ENCODE peak calls at places on chromosome 15, in eight cellular contexts. One of them, this sample, is unnamed.

GRCh38 chr15:56341201-56341600 is 24.0 kb upstream of the TEX9 start:
- DNase-seq in fibroblast of lung: peak; percentile 10
- DNase-seq in GM13976: no peak
- DNase-seq in astrocyte of the cerebellum: no peak
- DNase-seq in pancreas: no peak
- DNase-seq in activated CD8-positive, alpha-beta memory T cell treated with anti-CD3 and anti-CD28 coated beads, Interleukin-2, amount 50 U/mL, for 48 hours: no peak
- DNase-seq in stimulated activated naive CD8-positive, alpha-beta T cell treated with anti-CD3 and anti-CD28 coated beads, Interleukin-15, Interleukin-2, amounts not matched to agents 100 U/mL and 50 U/mL, for 24 hours: no peak
- DNase-seq in activated T-helper 1 cell treated with anti-CD3 and anti-CD28 coated beads, Interleukin-2, amount 50 U/mL, for 16 hours: no peak
- DNase-seq in this sample: no peak

GRCh38 chr15:38220874-38221273 is 31.8 kb upstream of the SPRED1 start:
- DNase-seq in stimulated activated naive CD8-positive, alpha-beta T cell treated with anti-CD3 and anti-CD28 coated beads, Interleukin-15, Interleukin-2, amounts not matched to agents 100 U/mL and 50 U/mL, for 24 hours: no peak
- DNase-seq in pancreas: no peak
- DNase-seq in astrocyte of the cerebellum: no peak
- DNase-seq in activated CD8-positive, alpha-beta memory T cell treated with anti-CD3 and anti-CD28 coated beads, Interleukin-2, amount 50 U/mL, for 48 hours: no peak
- DNase-seq in GM13976: no peak
- DNase-seq in fibroblast of lung: no peak
- DNase-seq in activated T-helper 1 cell treated with anti-CD3 and anti-CD28 coated beads, Interleukin-2, amount 50 U/mL, for 16 hours: no peak
- DNase-seq in this sample: no peak

GRCh38 chr15:76912430-76912829 is 7.3 kb upstream of the SCAPER start:
- DNase-seq in fibroblast of lung: no peak
- DNase-seq in activated T-helper 1 cell treated with anti-CD3 and anti-CD28 coated beads, Interleukin-2, amount 50 U/mL, for 16 hours: no peak
- DNase-seq in GM13976: no peak
- DNase-seq in activated CD8-positive, alpha-beta memory T cell treated with anti-CD3 and anti-CD28 coated beads, Interleukin-2, amount 50 U/mL, for 48 hours: no peak
- DNase-seq in stimulated activated naive CD8-positive, alpha-beta T cell treated with anti-CD3 and anti-CD28 coated beads, Interleukin-15, Interleukin-2, amounts not matched to agents 100 U/mL and 50 U/mL, for 24 hours: no peak
- DNase-seq in astrocyte of the cerebellum: no peak
- DNase-seq in pancreas: no peak
- DNase-seq in this sample: no peak

GRCh38 chr15:26382416-26383086 is 390.3 kb downstream of the GABRB3 start:
- DNase-seq in stimulated activated naive CD8-positive, alpha-beta T cell treated with anti-CD3 and anti-CD28 coated beads, Interleukin-15, Interleukin-2, amounts not matched to agents 100 U/mL and 50 U/mL, for 24 hours: no peak
- DNase-seq in activated CD8-positive, alpha-beta memory T cell treated with anti-CD3 and anti-CD28 coated beads, Interleukin-2, amount 50 U/mL, for 48 hours: no peak
- DNase-seq in astrocyte of the cerebellum: no peak
- DNase-seq in fibroblast of lung: no peak
- DNase-seq in activated T-helper 1 cell treated with anti-CD3 and anti-CD28 coated beads, Interleukin-2, amount 50 U/mL, for 16 hours: no peak
- DNase-seq in GM13976: no peak
- DNase-seq in pancreas: no peak
- DNase-seq in this sample: no peak

GRCh38 chr15:99977945-99978344 is 244.7 kb upstream of the LYSMD4 start:
- DNase-seq in fibroblast of lung: no peak
- DNase-seq in GM13976: no peak
- DNase-seq in astrocyte of the cerebellum: no peak
- DNase-seq in stimulated activated naive CD8-positive, alpha-beta T cell treated with anti-CD3 and anti-CD28 coated beads, Interleukin-15, Interleukin-2, amounts not matched to agents 100 U/mL and 50 U/mL, for 24 hours: no peak
- DNase-seq in activated CD8-positive, alpha-beta memory T cell treated with anti-CD3 and anti-CD28 coated beads, Interleukin-2, amount 50 U/mL, for 48 hours: no peak
- DNase-seq in activated T-helper 1 cell treated with anti-CD3 and anti-CD28 coated beads, Interleukin-2, amount 50 U/mL, for 16 hours: no peak
- DNase-seq in pancreas: no peak
- DNase-seq in this sample: no peak

GRCh38 chr15:33963831-33964664 is 4.2 kb upstream of the CHRM5 start:
- DNase-seq in astrocyte of the cerebellum: peak; percentile 8
- DNase-seq in GM13976: peak; percentile 53
- DNase-seq in activated T-helper 1 cell treated with anti-CD3 and anti-CD28 coated beads, Interleukin-2, amount 50 U/mL, for 16 hours: no peak
- DNase-seq in pancreas: no peak
- DNase-seq in fibroblast of lung: peak; percentile 29
- DNase-seq in activated CD8-positive, alpha-beta memory T cell treated with anti-CD3 and anti-CD28 coated beads, Interleukin-2, amount 50 U/mL, for 48 hours: no peak
- DNase-seq in stimulated activated naive CD8-positive, alpha-beta T cell treated with anti-CD3 and anti-CD28 coated beads, Interleukin-15, Interleukin-2, amounts not matched to agents 100 U/mL and 50 U/mL, for 24 hours: no peak
- DNase-seq in this sample: no peak

GRCh38 chr15:31300208-31300661 is 26.4 kb upstream of the KLF13 start:
- DNase-seq in pancreas: peak; percentile 38
- DNase-seq in activated CD8-positive, alpha-beta memory T cell treated with anti-CD3 and anti-CD28 coated beads, Interleukin-2, amount 50 U/mL, for 48 hours: peak; percentile 26
- DNase-seq in stimulated activated naive CD8-positive, alpha-beta T cell treated with anti-CD3 and anti-CD28 coated beads, Interleukin-15, Interleukin-2, amounts not matched to agents 100 U/mL and 50 U/mL, for 24 hours: no peak
- DNase-seq in GM13976: no peak
- DNase-seq in fibroblast of lung: no peak
- DNase-seq in activated T-helper 1 cell treated with anti-CD3 and anti-CD28 coated beads, Interleukin-2, amount 50 U/mL, for 16 hours: no peak
- DNase-seq in astrocyte of the cerebellum: no peak
- DNase-seq in this sample: no peak

GRCh38 chr15:78374436-78375393 is 34.6 kb downstream of the CRABP1 start:
- DNase-seq in pancreas: no peak
- DNase-seq in activated CD8-positive, alpha-beta memory T cell treated with anti-CD3 and anti-CD28 coated beads, Interleukin-2, amount 50 U/mL, for 48 hours: no peak
- DNase-seq in astrocyte of the cerebellum: no peak
- DNase-seq in stimulated activated naive CD8-positive, alpha-beta T cell treated with anti-CD3 and anti-CD28 coated beads, Interleukin-15, Interleukin-2, amounts not matched to agents 100 U/mL and 50 U/mL, for 24 hours: no peak
- DNase-seq in GM13976: no peak
- DNase-seq in fibroblast of lung: no peak
- DNase-seq in activated T-helper 1 cell treated with anti-CD3 and anti-CD28 coated beads, Interleukin-2, amount 50 U/mL, for 16 hours: no peak
- DNase-seq in this sample: no peak

GRCh38 chr15:62163847-62164499 is 1.1 kb downstream of the C2CD4B start:
- DNase-seq in fibroblast of lung: no peak
- DNase-seq in stimulated activated naive CD8-positive, alpha-beta T cell treated with anti-CD3 and anti-CD28 coated beads, Interleukin-15, Interleukin-2, amounts not matched to agents 100 U/mL and 50 U/mL, for 24 hours: no peak
- DNase-seq in astrocyte of the cerebellum: no peak
- DNase-seq in pancreas: no peak
- DNase-seq in activated CD8-positive, alpha-beta memory T cell treated with anti-CD3 and anti-CD28 coated beads, Interleukin-2, amount 50 U/mL, for 48 hours: no peak
- DNase-seq in GM13976: no peak
- DNase-seq in activated T-helper 1 cell treated with anti-CD3 and anti-CD28 coated beads, Interleukin-2, amount 50 U/mL, for 16 hours: no peak
- DNase-seq in this sample: no peak

GRCh38 chr15:81225161-81225671 is 28.5 kb downstream of the IL16 start:
- DNase-seq in activated T-helper 1 cell treated with anti-CD3 and anti-CD28 coated beads, Interleukin-2, amount 50 U/mL, for 16 hours: no peak
- DNase-seq in stimulated activated naive CD8-positive, alpha-beta T cell treated with anti-CD3 and anti-CD28 coated beads, Interleukin-15, Interleukin-2, amounts not matched to agents 100 U/mL and 50 U/mL, for 24 hours: no peak
- DNase-seq in astrocyte of the cerebellum: no peak
- DNase-seq in GM13976: no peak
- DNase-seq in pancreas: no peak
- DNase-seq in fibroblast of lung: no peak
- DNase-seq in activated CD8-positive, alpha-beta memory T cell treated with anti-CD3 and anti-CD28 coated beads, Interleukin-2, amount 50 U/mL, for 48 hours: no peak
- DNase-seq in this sample: no peak

GRCh38 chr15:56804279-56804678 is 71.0 kb upstream of the ZNF280D start:
- DNase-seq in GM13976: no peak
- DNase-seq in fibroblast of lung: no peak
- DNase-seq in activated T-helper 1 cell treated with anti-CD3 and anti-CD28 coated beads, Interleukin-2, amount 50 U/mL, for 16 hours: no peak
- DNase-seq in pancreas: no peak
- DNase-seq in activated CD8-positive, alpha-beta memory T cell treated with anti-CD3 and anti-CD28 coated beads, Interleukin-2, amount 50 U/mL, for 48 hours: no peak
- DNase-seq in astrocyte of the cerebellum: no peak
- DNase-seq in stimulated activated naive CD8-positive, alpha-beta T cell treated with anti-CD3 and anti-CD28 coated beads, Interleukin-15, Interleukin-2, amounts not matched to agents 100 U/mL and 50 U/mL, for 24 hours: no peak
- DNase-seq in this sample: no peak

GRCh38 chr15:70094690-70095311 is 2.9 kb downstream of the TLE3 start:
- DNase-seq in astrocyte of the cerebellum: no peak
- DNase-seq in activated CD8-positive, alpha-beta memory T cell treated with anti-CD3 and anti-CD28 coated beads, Interleukin-2, amount 50 U/mL, for 48 hours: no peak
- DNase-seq in activated T-helper 1 cell treated with anti-CD3 and anti-CD28 coated beads, Interleukin-2, amount 50 U/mL, for 16 hours: no peak
- DNase-seq in stimulated activated naive CD8-positive, alpha-beta T cell treated with anti-CD3 and anti-CD28 coated beads, Interleukin-15, Interleukin-2, amounts not matched to agents 100 U/mL and 50 U/mL, for 24 hours: no peak
- DNase-seq in fibroblast of lung: no peak
- DNase-seq in pancreas: no peak
- DNase-seq in GM13976: no peak
- DNase-seq in this sample: no peak

GRCh38 chr15:67359431-67360082 is 105.0 kb downstream of the IQCH start:
- DNase-seq in activated T-helper 1 cell treated with anti-CD3 and anti-CD28 coated beads, Interleukin-2, amount 50 U/mL, for 16 hours: no peak
- DNase-seq in fibroblast of lung: no peak
- DNase-seq in astrocyte of the cerebellum: no peak
- DNase-seq in pancreas: peak; percentile 16
- DNase-seq in GM13976: no peak
- DNase-seq in activated CD8-positive, alpha-beta memory T cell treated with anti-CD3 and anti-CD28 coated beads, Interleukin-2, amount 50 U/mL, for 48 hours: no peak
- DNase-seq in stimulated activated naive CD8-positive, alpha-beta T cell treated with anti-CD3 and anti-CD28 coated beads, Interleukin-15, Interleukin-2, amounts not matched to agents 100 U/mL and 50 U/mL, for 24 hours: no peak
- DNase-seq in this sample: no peak

GRCh38 chr15:82294061-82294690 is 31.6 kb downstream of the SAXO2 start:
- DNase-seq in fibroblast of lung: no peak
- DNase-seq in stimulated activated naive CD8-positive, alpha-beta T cell treated with anti-CD3 and anti-CD28 coated beads, Interleukin-15, Interleukin-2, amounts not matched to agents 100 U/mL and 50 U/mL, for 24 hours: no peak
- DNase-seq in activated CD8-positive, alpha-beta memory T cell treated with anti-CD3 and anti-CD28 coated beads, Interleukin-2, amount 50 U/mL, for 48 hours: no peak
- DNase-seq in pancreas: no peak
- DNase-seq in GM13976: no peak
- DNase-seq in astrocyte of the cerebellum: no peak
- DNase-seq in activated T-helper 1 cell treated with anti-CD3 and anti-CD28 coated beads, Interleukin-2, amount 50 U/mL, for 16 hours: no peak
- DNase-seq in this sample: no peak

GRCh38 chr15:97140216-97140615 is 809.7 kb downstream of the NR2F2 start:
- DNase-seq in astrocyte of the cerebellum: no peak
- DNase-seq in stimulated activated naive CD8-positive, alpha-beta T cell treated with anti-CD3 and anti-CD28 coated beads, Interleukin-15, Interleukin-2, amounts not matched to agents 100 U/mL and 50 U/mL, for 24 hours: no peak
- DNase-seq in GM13976: no peak
- DNase-seq in pancreas: no peak
- DNase-seq in fibroblast of lung: no peak
- DNase-seq in activated T-helper 1 cell treated with anti-CD3 and anti-CD28 coated beads, Interleukin-2, amount 50 U/mL, for 16 hours: no peak
- DNase-seq in activated CD8-positive, alpha-beta memory T cell treated with anti-CD3 and anti-CD28 coated beads, Interleukin-2, amount 50 U/mL, for 48 hours: no peak
- DNase-seq in this sample: no peak

GRCh38 chr15:56821721-56822425 is 88.6 kb upstream of the ZNF280D start:
- DNase-seq in GM13976: peak; percentile 41
- DNase-seq in pancreas: peak; percentile 46
- DNase-seq in astrocyte of the cerebellum: peak; percentile 59
- DNase-seq in activated CD8-positive, alpha-beta memory T cell treated with anti-CD3 and anti-CD28 coated beads, Interleukin-2, amount 50 U/mL, for 48 hours: no peak
- DNase-seq in activated T-helper 1 cell treated with anti-CD3 and anti-CD28 coated beads, Interleukin-2, amount 50 U/mL, for 16 hours: no peak
- DNase-seq in stimulated activated naive CD8-positive, alpha-beta T cell treated with anti-CD3 and anti-CD28 coated beads, Interleukin-15, Interleukin-2, amounts not matched to agents 100 U/mL and 50 U/mL, for 24 hours: peak; percentile 46
- DNase-seq in fibroblast of lung: peak; percentile 91
- DNase-seq in this sample: no peak

GRCh38 chr15:90650117-90650955 is 66.8 kb upstream of the BLM start:
- DNase-seq in activated T-helper 1 cell treated with anti-CD3 and anti-CD28 coated beads, Interleukin-2, amount 50 U/mL, for 16 hours: no peak
- DNase-seq in astrocyte of the cerebellum: no peak
- DNase-seq in pancreas: no peak
- DNase-seq in fibroblast of lung: peak; percentile 52
- DNase-seq in stimulated activated naive CD8-positive, alpha-beta T cell treated with anti-CD3 and anti-CD28 coated beads, Interleukin-15, Interleukin-2, amounts not matched to agents 100 U/mL and 50 U/mL, for 24 hours: no peak
- DNase-seq in activated CD8-positive, alpha-beta memory T cell treated with anti-CD3 and anti-CD28 coated beads, Interleukin-2, amount 50 U/mL, for 48 hours: no peak
- DNase-seq in GM13976: no peak
- DNase-seq in this sample: no peak

GRCh38 chr15:66885281-66885915 is 180.0 kb upstream of the SMAD3 start:
- DNase-seq in astrocyte of the cerebellum: no peak
- DNase-seq in fibroblast of lung: no peak
- DNase-seq in activated CD8-positive, alpha-beta memory T cell treated with anti-CD3 and anti-CD28 coated beads, Interleukin-2, amount 50 U/mL, for 48 hours: peak; percentile 18
- DNase-seq in activated T-helper 1 cell treated with anti-CD3 and anti-CD28 coated beads, Interleukin-2, amount 50 U/mL, for 16 hours: no peak
- DNase-seq in stimulated activated naive CD8-positive, alpha-beta T cell treated with anti-CD3 and anti-CD28 coated beads, Interleukin-15, Interleukin-2, amounts not matched to agents 100 U/mL and 50 U/mL, for 24 hours: no peak
- DNase-seq in pancreas: no peak
- DNase-seq in GM13976: no peak
- DNase-seq in this sample: no peak

GRCh38 chr15:64912926-64913325 is 1.2 kb downstream of the ANKDD1A start:
- DNase-seq in activated T-helper 1 cell treated with anti-CD3 and anti-CD28 coated beads, Interleukin-2, amount 50 U/mL, for 16 hours: no peak
- DNase-seq in stimulated activated naive CD8-positive, alpha-beta T cell treated with anti-CD3 and anti-CD28 coated beads, Interleukin-15, Interleukin-2, amounts not matched to agents 100 U/mL and 50 U/mL, for 24 hours: no peak
- DNase-seq in pancreas: no peak
- DNase-seq in fibroblast of lung: no peak
- DNase-seq in activated CD8-positive, alpha-beta memory T cell treated with anti-CD3 and anti-CD28 coated beads, Interleukin-2, amount 50 U/mL, for 48 hours: no peak
- DNase-seq in GM13976: no peak
- DNase-seq in astrocyte of the cerebellum: no peak
- DNase-seq in this sample: no peak

GRCh38 chr15:50064674-50065073 is 54.4 kb downstream of the ATP8B4 start:
- DNase-seq in stimulated activated naive CD8-positive, alpha-beta T cell treated with anti-CD3 and anti-CD28 coated beads, Interleukin-15, Interleukin-2, amounts not matched to agents 100 U/mL and 50 U/mL, for 24 hours: no peak
- DNase-seq in pancreas: no peak
- DNase-seq in activated CD8-positive, alpha-beta memory T cell treated with anti-CD3 and anti-CD28 coated beads, Interleukin-2, amount 50 U/mL, for 48 hours: no peak
- DNase-seq in activated T-helper 1 cell treated with anti-CD3 and anti-CD28 coated beads, Interleukin-2, amount 50 U/mL, for 16 hours: no peak
- DNase-seq in GM13976: no peak
- DNase-seq in fibroblast of lung: no peak
- DNase-seq in astrocyte of the cerebellum: no peak
- DNase-seq in this sample: no peak

GRCh38 chr15:69623521-69624513 is 171.2 kb downstream of the RPLP1 start:
- DNase-seq in fibroblast of lung: no peak
- DNase-seq in GM13976: no peak
- DNase-seq in stimulated activated naive CD8-positive, alpha-beta T cell treated with anti-CD3 and anti-CD28 coated beads, Interleukin-15, Interleukin-2, amounts not matched to agents 100 U/mL and 50 U/mL, for 24 hours: no peak
- DNase-seq in pancreas: no peak
- DNase-seq in astrocyte of the cerebellum: no peak
- DNase-seq in activated T-helper 1 cell treated with anti-CD3 and anti-CD28 coated beads, Interleukin-2, amount 50 U/mL, for 16 hours: no peak
- DNase-seq in activated CD8-positive, alpha-beta memory T cell treated with anti-CD3 and anti-CD28 coated beads, Interleukin-2, amount 50 U/mL, for 48 hours: peak; percentile 43
- DNase-seq in this sample: no peak

GRCh38 chr15:92393287-92393993 is at the start of gene ST8SIA2:
- DNase-seq in pancreas: no peak
- DNase-seq in fibroblast of lung: peak; percentile 57
- DNase-seq in activated CD8-positive, alpha-beta memory T cell treated with anti-CD3 and anti-CD28 coated beads, Interleukin-2, amount 50 U/mL, for 48 hours: no peak
- DNase-seq in GM13976: peak; percentile 26
- DNase-seq in astrocyte of the cerebellum: no peak
- DNase-seq in activated T-helper 1 cell treated with anti-CD3 and anti-CD28 coated beads, Interleukin-2, amount 50 U/mL, for 16 hours: no peak
- DNase-seq in stimulated activated naive CD8-positive, alpha-beta T cell treated with anti-CD3 and anti-CD28 coated beads, Interleukin-15, Interleukin-2, amounts not matched to agents 100 U/mL and 50 U/mL, for 24 hours: peak; percentile 14
- DNase-seq in this sample: no peak

GRCh38 chr15:90638241-90638691 is 78.9 kb upstream of the BLM start:
- DNase-seq in fibroblast of lung: no peak
- DNase-seq in stimulated activated naive CD8-positive, alpha-beta T cell treated with anti-CD3 and anti-CD28 coated beads, Interleukin-15, Interleukin-2, amounts not matched to agents 100 U/mL and 50 U/mL, for 24 hours: no peak
- DNase-seq in pancreas: no peak
- DNase-seq in GM13976: no peak
- DNase-seq in activated CD8-positive, alpha-beta memory T cell treated with anti-CD3 and anti-CD28 coated beads, Interleukin-2, amount 50 U/mL, for 48 hours: no peak
- DNase-seq in activated T-helper 1 cell treated with anti-CD3 and anti-CD28 coated beads, Interleukin-2, amount 50 U/mL, for 16 hours: no peak
- DNase-seq in astrocyte of the cerebellum: no peak
- DNase-seq in this sample: no peak

GRCh38 chr15:29805043-29805707 is 17.1 kb downstream of the TJP1 start:
- DNase-seq in stimulated activated naive CD8-positive, alpha-beta T cell treated with anti-CD3 and anti-CD28 coated beads, Interleukin-15, Interleukin-2, amounts not matched to agents 100 U/mL and 50 U/mL, for 24 hours: no peak
- DNase-seq in fibroblast of lung: peak; percentile 78
- DNase-seq in activated T-helper 1 cell treated with anti-CD3 and anti-CD28 coated beads, Interleukin-2, amount 50 U/mL, for 16 hours: no peak
- DNase-seq in astrocyte of the cerebellum: peak; percentile 78
- DNase-seq in activated CD8-positive, alpha-beta memory T cell treated with anti-CD3 and anti-CD28 coated beads, Interleukin-2, amount 50 U/mL, for 48 hours: no peak
- DNase-seq in pancreas: peak; percentile 21
- DNase-seq in GM13976: no peak
- DNase-seq in this sample: no peak

GRCh38 chr15:78093242-78094020 is 1.1 kb downstream of the SH2D7 start:
- DNase-seq in GM13976: no peak
- DNase-seq in stimulated activated naive CD8-positive, alpha-beta T cell treated with anti-CD3 and anti-CD28 coated beads, Interleukin-15, Interleukin-2, amounts not matched to agents 100 U/mL and 50 U/mL, for 24 hours: no peak
- DNase-seq in fibroblast of lung: peak; percentile 96
- DNase-seq in pancreas: no peak
- DNase-seq in activated CD8-positive, alpha-beta memory T cell treated with anti-CD3 and anti-CD28 coated beads, Interleukin-2, amount 50 U/mL, for 48 hours: peak; percentile 45
- DNase-seq in astrocyte of the cerebellum: peak; percentile 67
- DNase-seq in activated T-helper 1 cell treated with anti-CD3 and anti-CD28 coated beads, Interleukin-2, amount 50 U/mL, for 16 hours: no peak
- DNase-seq in this sample: no peak

GRCh38 chr15:87354661-87355410 is 901.7 kb downstream of the NTRK3 start:
- DNase-seq in stimulated activated naive CD8-positive, alpha-beta T cell treated with anti-CD3 and anti-CD28 coated beads, Interleukin-15, Interleukin-2, amounts not matched to agents 100 U/mL and 50 U/mL, for 24 hours: no peak
- DNase-seq in astrocyte of the cerebellum: peak; percentile 22
- DNase-seq in GM13976: no peak
- DNase-seq in activated CD8-positive, alpha-beta memory T cell treated with anti-CD3 and anti-CD28 coated beads, Interleukin-2, amount 50 U/mL, for 48 hours: no peak
- DNase-seq in fibroblast of lung: peak; percentile 93
- DNase-seq in pancreas: no peak
- DNase-seq in activated T-helper 1 cell treated with anti-CD3 and anti-CD28 coated beads, Interleukin-2, amount 50 U/mL, for 16 hours: no peak
- DNase-seq in this sample: no peak

GRCh38 chr15:63056843-63057242 is 14.3 kb downstream of the TPM1 start:
- DNase-seq in activated T-helper 1 cell treated with anti-CD3 and anti-CD28 coated beads, Interleukin-2, amount 50 U/mL, for 16 hours: no peak
- DNase-seq in stimulated activated naive CD8-positive, alpha-beta T cell treated with anti-CD3 and anti-CD28 coated beads, Interleukin-15, Interleukin-2, amounts not matched to agents 100 U/mL and 50 U/mL, for 24 hours: no peak
- DNase-seq in GM13976: no peak
- DNase-seq in astrocyte of the cerebellum: no peak
- DNase-seq in fibroblast of lung: peak; percentile 66
- DNase-seq in pancreas: no peak
- DNase-seq in activated CD8-positive, alpha-beta memory T cell treated with anti-CD3 and anti-CD28 coated beads, Interleukin-2, amount 50 U/mL, for 48 hours: no peak
- DNase-seq in this sample: no peak

GRCh38 chr15:61064653-61065052 is 164.4 kb downstream of the RORA start:
- DNase-seq in activated T-helper 1 cell treated with anti-CD3 and anti-CD28 coated beads, Interleukin-2, amount 50 U/mL, for 16 hours: no peak
- DNase-seq in stimulated activated naive CD8-positive, alpha-beta T cell treated with anti-CD3 and anti-CD28 coated beads, Interleukin-15, Interleukin-2, amounts not matched to agents 100 U/mL and 50 U/mL, for 24 hours: no peak
- DNase-seq in pancreas: peak; percentile 13
- DNase-seq in GM13976: no peak
- DNase-seq in activated CD8-positive, alpha-beta memory T cell treated with anti-CD3 and anti-CD28 coated beads, Interleukin-2, amount 50 U/mL, for 48 hours: no peak
- DNase-seq in fibroblast of lung: no peak
- DNase-seq in astrocyte of the cerebellum: no peak
- DNase-seq in this sample: no peak

GRCh38 chr15:85725019-85725418 is 69.7 kb downstream of the KLHL25 start:
- DNase-seq in activated T-helper 1 cell treated with anti-CD3 and anti-CD28 coated beads, Interleukin-2, amount 50 U/mL, for 16 hours: no peak
- DNase-seq in stimulated activated naive CD8-positive, alpha-beta T cell treated with anti-CD3 and anti-CD28 coated beads, Interleukin-15, Interleukin-2, amounts not matched to agents 100 U/mL and 50 U/mL, for 24 hours: no peak
- DNase-seq in astrocyte of the cerebellum: no peak
- DNase-seq in GM13976: no peak
- DNase-seq in activated CD8-positive, alpha-beta memory T cell treated with anti-CD3 and anti-CD28 coated beads, Interleukin-2, amount 50 U/mL, for 48 hours: no peak
- DNase-seq in fibroblast of lung: peak; percentile 37
- DNase-seq in pancreas: no peak
- DNase-seq in this sample: no peak